ENCODE peak calls at places on chromosomes 3 and 15, in eight cellular contexts. P is endothelial cell of umbilical vein, D is neural progenitor cell, R is heart left ventricle, E is ascending aorta, L is IMR-90, B is endodermal cell, T is tibial nerve. N is an unnamed sample. For H3K4me1, the result is how much of the 10 kb centered on the place peaks cover.

GRCh38 chr3:106033654-106034053 is 164.8 kb upstream of the CBLB start:
- DNase-seq in B (no peak), T (no peak), E (no peak), D (no peak), L (no peak), P (no peak), R (no peak), N (no peak)

GRCh38 chr3:70072180-70072579 is 72.6 kb downstream of the SAMMSON start:
- DNase-seq in L (no peak), B (no peak), T (no peak), R (no peak), D (no peak), E (no peak), P (peak), N (no peak)

GRCh38 chr15:64426845-64427465 is 33.4 kb upstream of the ZNF609 start:
- DNase-seq in E (no peak), T (no peak), R (no peak), B (no peak), P (peak), L (peak), D (peak), N (no peak)

GRCh38 chr15:70856884-70857546 is 3.1 kb upstream of the LARP6 start:
- DNase-seq in L (peak), B (no peak), T (peak), P (peak), D (no peak), E (no peak), R (peak), N (peak)

GRCh38 chr3:74839591-74839990 is 225.1 kb upstream of the CNTN3 start:
- DNase-seq in D (peak), L (no peak), R (no peak), T (no peak), B (no peak), E (no peak), P (no peak), N (no peak)

GRCh38 chr15:22947101-22948000 is 32.8 kb downstream of the CYFIP1 start:
- DNase-seq in P (no peak), L (no peak), R (no peak), T (no peak), D (no peak), E (no peak), B (no peak), N (no peak)

GRCh38 chr3:49841126-49841525 is 15.2 kb downstream of the TRAIP start:
- DNase-seq in R (no peak), P (peak), T (no peak), D (peak), E (no peak), L (no peak), B (peak), N (no peak)

GRCh38 chr3:141227752-141228151 is 3.9 kb upstream of the PXYLP1 start:
- DNase-seq in P (no peak), T (no peak), R (no peak), D (no peak), L (peak), B (no peak), E (no peak), N (no peak)

GRCh38 chr3:12838179-12838965 is 3.0 kb downstream of the RPL32 start:
- DNase-seq in T (no peak), E (no peak), L (peak), R (no peak), B (no peak), D (no peak), P (no peak), N (no peak)

GRCh38 chr3:68057637-68058320 is 403.4 kb upstream of the SUCLG2 start:
- DNase-seq in E (no peak), B (no peak), P (no peak), R (no peak), T (no peak), L (no peak), D (no peak), N (no peak)

GRCh38 chr3:24641628-24642027 is 147.0 kb upstream of the THRB start:
- DNase-seq in E (no peak), B (no peak), L (no peak), T (no peak), R (no peak), D (no peak), P (peak), N (no peak)

GRCh38 chr3:177824190-177824786 is 627.0 kb upstream of the TBL1XR1 start:
- DNase-seq in R (peak), B (no peak), D (peak), T (peak), P (peak), E (peak), L (peak), N (peak)

GRCh38 chr15:55741592-55742497 is 1.1 kb downstream of the PRTG start:
- DNase-seq in D (peak), R (peak), B (peak), P (peak), E (no peak), L (no peak), T (no peak), N (no peak)

GRCh38 chr3:151881137-151881536 is 7.7 kb downstream of the SUCNR1 start:
- DNase-seq in T (no peak), R (no peak), L (no peak), E (no peak), B (no peak), D (no peak), P (no peak), N (no peak)

GRCh38 chr15:57861039-57861638 is 154.6 kb downstream of the POLR2M start:
- DNase-seq in R (peak), P (peak), T (no peak), D (peak), B (no peak), E (no peak), L (peak), N (no peak)

GRCh38 chr15:58441376-58442070 is 9.7 kb downstream of the LIPC start:
- DNase-seq in P (peak), D (no peak), E (no peak), B (no peak), L (peak), R (no peak), T (no peak), N (no peak)

GRCh38 chr3:95172549-95172948 is 1109.7 kb downstream of the NSUN3 start:
- DNase-seq in L (no peak), T (no peak), E (no peak), B (no peak), R (no peak), P (no peak), D (peak), N (no peak)

GRCh38 chr15:74783808-74784175 is 1.9 kb downstream of the CSK start:
- DNase-seq in T (no peak), P (no peak), B (no peak), L (no peak), R (no peak), D (no peak), E (no peak), N (no peak)

GRCh38 chr3:69353492-69353891 is 32.4 kb downstream of the FRMD4B start:
- DNase-seq in E (no peak), B (no peak), T (no peak), L (no peak), P (peak), R (peak), D (no peak), N (no peak)

GRCh38 chr15:70950953-70951352 is 58.3 kb downstream of the LRRC49 start:
- DNase-seq in E (no peak), D (no peak), R (no peak), T (no peak), P (no peak), L (no peak), B (no peak), N (no peak)

GRCh38 chr15:81480645-81481053 is 106.6 kb upstream of the TMC3 start:
- DNase-seq in T (no peak), P (peak), E (no peak), L (peak), R (peak), D (peak), B (peak), N (no peak)

GRCh38 chr15:42819781-42820180 is 82.9 kb upstream of the CDAN1 start:
- DNase-seq in B (no peak), L (no peak), D (no peak), E (no peak), T (no peak), R (no peak), P (no peak), N (no peak)

GRCh38 chr15:100114526-100114925 is 227.2 kb downstream of the ADAMTS17 start:
- DNase-seq in R (peak), D (peak), T (no peak), E (no peak), L (peak), B (no peak), P (no peak), N (no peak)

GRCh38 chr3:69710153-69710977 is 28.9 kb upstream of the MITF start:
- DNase-seq in L (peak), P (no peak), D (no peak), R (no peak), E (no peak), B (no peak), T (no peak), N (no peak)

GRCh38 chr15:85583404-85584390 is 203.3 kb downstream of the AKAP13 start:
- DNase-seq in P (peak), R (peak), L (peak), B (no peak), D (peak), T (no peak), E (no peak), N (peak)

GRCh38 chr3:128786434-128787020 is 60.5 kb downstream of the RAB7A start:
- DNase-seq in P (peak), B (no peak), R (no peak), D (no peak), T (no peak), L (peak), E (no peak), N (no peak)
- H3K27ac ChIP-seq in P (no peak), B (no peak), R (no peak), D (no peak), T (no peak), L (no peak), E (peak), N (peak)

GRCh38 chr3:149541091-149541491 is 66.6 kb downstream of the TM4SF4 start:
- DNase-seq in R (no peak), E (no peak), D (no peak), B (no peak), L (peak), T (no peak), P (peak), N (no peak)
- TF ChIP-seq CTCF in R (no peak), E (no peak), D (no peak), B (peak), L (peak), T (no peak), P (peak), N (no peak)

DNA sequence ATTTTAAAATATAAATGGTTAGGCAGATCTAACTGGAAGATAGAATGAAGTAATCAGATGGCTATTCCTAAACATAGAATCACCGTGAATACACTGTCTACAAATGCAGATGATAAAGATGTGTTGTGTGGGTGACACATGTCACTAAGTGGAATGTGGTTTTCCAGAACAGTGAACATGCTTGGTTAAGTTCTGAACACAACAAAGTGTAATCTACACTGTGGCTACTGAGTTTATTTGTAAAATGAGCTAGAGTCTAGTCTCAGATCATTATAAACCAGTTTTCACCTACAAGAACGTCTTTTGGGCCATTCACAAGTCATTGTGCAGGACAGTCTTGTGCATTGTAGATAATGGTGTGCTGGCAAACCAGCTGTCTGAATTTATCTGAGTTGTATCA is 35.3 kb downstream of the OXNAD1 start:
- DNase-seq in T (no peak), D (no peak), E (no peak), R (no peak), P (no peak), L (no peak), B (no peak), N (no peak)
- H3K4me1 ChIP-seq in T (under half), D (under half), E (under half), R (under half), P (under half), L (under half), B (under half), N (under half)

DNA sequence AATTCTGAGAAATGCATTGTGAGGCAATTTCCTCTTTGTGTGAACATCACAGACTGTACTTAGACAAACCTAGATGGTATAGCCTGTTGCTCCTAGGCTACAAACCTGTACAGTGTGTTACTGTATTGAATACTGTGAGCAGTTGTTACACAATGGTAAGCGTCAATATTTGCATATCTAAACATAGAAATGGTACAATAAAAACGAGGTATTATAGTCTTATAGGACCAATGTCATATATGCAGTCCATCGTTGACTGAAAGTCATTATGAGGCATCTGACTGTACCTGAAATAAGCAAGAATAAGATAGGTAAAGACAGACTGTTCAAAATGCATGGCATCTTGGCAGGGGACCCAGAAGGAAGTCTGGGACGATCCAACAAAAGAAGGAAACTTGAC is 9.4 kb upstream of the SPRED1 start:
- DNase-seq in E (no peak), R (no peak), P (no peak), D (no peak), L (no peak), T (no peak), B (no peak), N (no peak)
- H3K27ac ChIP-seq in E (no peak), R (no peak), P (no peak), D (no peak), L (no peak), T (no peak), B (no peak), N (no peak)

DNA sequence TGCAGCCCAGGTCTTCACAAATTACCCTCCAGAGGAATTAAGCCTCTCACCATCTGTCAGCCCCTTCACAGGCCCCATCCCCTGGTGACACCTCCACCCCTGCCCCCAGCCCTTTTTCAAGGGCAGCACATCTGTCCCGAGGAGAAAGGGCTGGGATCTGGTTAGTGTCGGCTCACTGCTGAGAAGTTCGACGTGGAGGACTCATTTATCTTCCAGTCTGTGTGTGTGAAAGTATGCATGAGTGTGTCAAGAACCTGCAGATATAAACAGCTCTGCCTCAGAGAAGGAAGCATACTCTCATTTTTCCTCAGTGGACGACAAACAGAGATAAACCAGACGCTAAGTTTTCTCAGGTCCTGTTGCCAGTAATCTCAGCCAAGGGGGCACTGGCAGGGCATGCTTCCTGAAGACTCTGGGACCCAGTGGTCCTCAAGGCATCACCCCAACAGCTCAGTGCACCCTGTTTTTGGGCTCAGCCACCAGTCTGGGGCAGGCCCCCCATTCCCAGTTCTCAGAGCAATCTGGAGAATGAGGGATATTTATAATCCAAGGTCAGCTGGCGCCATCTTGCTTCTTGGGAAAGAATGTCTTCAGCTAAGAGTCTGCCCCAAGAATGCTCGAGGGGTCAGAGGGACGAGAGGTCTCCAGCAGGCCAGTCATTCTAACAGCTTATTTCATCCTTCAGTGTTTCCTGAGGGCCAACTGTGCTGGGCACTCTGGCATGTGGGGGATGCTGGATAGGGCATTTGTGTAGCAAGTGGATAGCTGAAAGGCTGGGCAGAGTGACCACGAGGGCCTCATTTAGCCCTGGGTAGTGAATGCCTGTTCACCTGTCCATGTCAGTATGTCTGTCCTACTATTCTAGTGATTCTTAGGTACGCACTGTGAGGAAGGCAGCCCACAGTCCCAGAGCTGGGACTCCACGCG is 73.6 kb downstream of the ADCY5 start:
- DNase-seq in E (no peak), L (no peak), T (no peak), P (no peak), R (no peak), D (peak), B (peak), N (no peak)
- TF ChIP-seq CTCF in E (no peak), L (peak), T (no peak), P (no peak), R (no peak), D (peak), B (peak), N (no peak)

GRCh38 chr3:181896605-181897004 is 184.9 kb downstream of the SOX2 start:
- DNase-seq in L (no peak), B (no peak), T (no peak), D (no peak), P (no peak), R (no peak), E (no peak), N (no peak)
- H3K4me1 ChIP-seq in L (under half), B (under half), T (under half), D (under half), P (under half), R (under half), E (under half), N (under half)

GRCh38 chr15:88705769-88706165 is 67.0 kb downstream of the ISG20 start:
- DNase-seq in T (no peak), B (no peak), L (no peak), D (no peak), R (no peak), E (no peak), P (no peak), N (no peak)
- H3K27ac ChIP-seq in T (no peak), B (no peak), L (no peak), D (no peak), R (no peak), E (peak), P (no peak), N (no peak)

GRCh38 chr15:83538682-83539081 is 91.5 kb downstream of the SH3GL3 start:
- DNase-seq in P (no peak), R (no peak), T (no peak), D (no peak), E (no peak), B (no peak), L (no peak), N (no peak)
- TF ChIP-seq CTCF in P (no peak), R (no peak), T (no peak), D (no peak), E (no peak), B (no peak), L (no peak), N (no peak)